ENCODE peak calls at places on chromosome 15, in six cellular contexts. J, W, R, N, D and I are unnamed samples.
A peak's percentile ranks its signal among the peaks of the same experiment; 100 is the strongest.

GRCh38 chr15:77759896-77760592 is 127.3 kb upstream of the LINGO1 start:
- DNase-seq in N (no peak), W (no peak), R (no peak), D (peak; percentile 84), J (no peak), I (no peak)

GRCh38 chr15:99492275-99492674 is 73.5 kb upstream of the MEF2A start:
- DNase-seq in N (no peak), W (no peak), D (no peak), J (no peak), R (no peak), I (no peak)

GRCh38 chr15:91268510-91268909 is 168.5 kb downstream of the SV2B start:
- DNase-seq in W (no peak), D (no peak), N (no peak), J (peak; percentile 22), R (peak; percentile 37), I (peak; percentile 42)

GRCh38 chr15:36897834-36898233 is 202.5 kb downstream of the MEIS2 start:
- DNase-seq in W (no peak), N (no peak), D (no peak), R (no peak), J (no peak), I (no peak)

GRCh38 chr15:95770191-95770590 is 560.3 kb upstream of the NR2F2 start:
- DNase-seq in D (peak; percentile 36), N (no peak), J (no peak), W (no peak), R (no peak), I (no peak)

GRCh38 chr15:33131880-33132279 is 62.6 kb downstream of the FMN1 start:
- DNase-seq in D (peak; percentile 0), R (no peak), N (no peak), W (no peak), J (no peak), I (no peak)

GRCh38 chr15:77033417-77033728 is 37.5 kb downstream of the TSPAN3 start:
- DNase-seq in R (no peak), W (no peak), D (peak; percentile 78), J (no peak), N (no peak), I (no peak)

GRCh38 chr15:88918738-88919137 is 5.6 kb upstream of the MFGE8 start:
- DNase-seq in D (peak; percentile 91), W (no peak), N (no peak), R (no peak), J (no peak), I (peak; percentile 75)

GRCh38 chr15:73884159-73884558 is 10.8 kb downstream of the TBC1D21 start:
- DNase-seq in D (no peak), J (no peak), R (no peak), W (no peak), N (no peak), I (no peak)

GRCh38 chr15:74964794-74965193 is 8.2 kb upstream of the RPP25 start:
- DNase-seq in J (no peak), D (peak; percentile 82), W (no peak), R (no peak), N (no peak), I (no peak)

GRCh38 chr15:99174567-99174966 is 69.7 kb downstream of the SYNM start:
- DNase-seq in D (no peak), W (no peak), N (no peak), J (no peak), R (no peak), I (peak; percentile 65)

GRCh38 chr15:96360581-96361308 is 30.2 kb downstream of the NR2F2 start:
- DNase-seq in W (no peak), R (no peak), D (peak; percentile 71), J (no peak), N (no peak), I (no peak)

GRCh38 chr15:70151008-70151407 is 53.3 kb upstream of the TLE3 start:
- DNase-seq in W (no peak), D (peak; percentile 17), R (no peak), J (no peak), N (no peak), I (no peak)

GRCh38 chr15:99486371-99487336 is 79.1 kb upstream of the MEF2A start:
- DNase-seq in J (no peak), W (no peak), N (no peak), D (peak; percentile 88), R (peak; percentile 79), I (peak; percentile 90)

GRCh38 chr15:49824700-49825099 is 203.9 kb downstream of the DTWD1 start:
- DNase-seq in W (no peak), D (no peak), J (no peak), R (no peak), N (no peak), I (no peak)

GRCh38 chr15:63881431-63881830 is 47.7 kb upstream of the HERC1 start:
- DNase-seq in W (no peak), R (no peak), D (no peak), J (no peak), N (no peak), I (no peak)

GRCh38 chr15:76342382-76343201 is 6.0 kb downstream of the ISL2 start:
- DNase-seq in R (no peak), N (no peak), D (no peak), W (no peak), J (no peak), I (no peak)

GRCh38 chr15:52008698-52009434 is 10.2 kb upstream of the MAPK6 start:
- DNase-seq in J (no peak), R (no peak), W (no peak), N (no peak), D (no peak), I (no peak)

GRCh38 chr15:55915876-55916567 is 77.4 kb downstream of the NEDD4 start:
- DNase-seq in R (no peak), N (no peak), W (no peak), D (no peak), J (no peak), I (no peak)

GRCh38 chr15:60006808-60007346 is 2.8 kb downstream of the FOXB1 start:
- DNase-seq in D (peak; percentile 49), N (no peak), R (no peak), J (no peak), W (no peak), I (no peak)
- H3K4me3 ChIP-seq in D (peak overlapping the region; percentile 68), N (no peak overlapping the region), R (peak overlapping the region; percentile 47), J (no peak overlapping the region), W (peak overlapping the region; percentile 66), I (peak overlapping the region; percentile 47)

GRCh38 chr15:27459836-27460235 is 488.9 kb downstream of the GABRG3 start:
- DNase-seq in J (no peak), R (no peak), W (no peak), D (no peak), N (no peak), I (no peak)
- H3K9me3 ChIP-seq in J (no peaks in the 10 kb centered on the region), R (no peaks in the 10 kb centered on the region), W (no peaks in the 10 kb centered on the region), D (no peaks in the 10 kb centered on the region), N (peaks cover 3% of the 10 kb centered on the region), I (no peaks in the 10 kb centered on the region)

GRCh38 chr15:31977812-31978662 is 52.3 kb upstream of the CHRNA7 start:
- DNase-seq in D (peak; percentile 88), W (peak; percentile 37), N (peak; percentile 54), R (peak; percentile 62), J (peak; percentile 40), I (peak; percentile 83)
- H3K4me1 ChIP-seq in D (peaks cover 3% of the 10 kb centered on the region), W (peaks cover 10% of the 10 kb centered on the region), N (peaks cover 3% of the 10 kb centered on the region), R (peaks cover 16% of the 10 kb centered on the region), J (no peaks in the 10 kb centered on the region), I (no peaks in the 10 kb centered on the region)

GRCh38 chr15:22236469-22236868 is 156.1 kb downstream of the OR4M2 start:
- DNase-seq in N (no peak), D (no peak), J (no peak), W (no peak), R (no peak), I (no peak)
- H3K4me3 ChIP-seq in N (no peak overlapping the region), D (no peak overlapping the region), J (no peak overlapping the region), W (no peak overlapping the region), R (no peak overlapping the region), I (no peak overlapping the region)